ENCODE peak calls at places on chromosomes 5 and 9, in ten cellular contexts. H is fibroblast of villous mesenchyme; G is ovary; Q is B cell; J is CD4-positive, alpha-beta T cell; S is colonic mucosa; M is GM23338; B is OCI-LY7; U is AG04450; Z is thyroid gland. Y is an unnamed sample.

GRCh38 chr9:9061599-9061998 is 1262.0 kb upstream of the DMAC1 start:
- DNase-seq in H (no peak), G (no peak), Q (no peak), J (no peak), S (no peak), M (no peak), B (no peak), U (no peak), Z (no peak), Y (no peak)

GRCh38 chr9:116587919-116588318 is 99.2 kb upstream of the TRIM32 start:
- DNase-seq in H (no peak), G (no peak), Q (no peak), J (no peak), S (no peak), M (no peak), B (no peak), U (no peak), Z (no peak), Y (no peak)

GRCh38 chr9:132749316-132749715 is 79.1 kb downstream of the GTF3C4 start:
- DNase-seq in H (no peak), G (no peak), Q (no peak), J (no peak), S (no peak), M (no peak), B (no peak), U (no peak), Z (no peak), Y (no peak)

GRCh38 chr5:117027384-117027783 is 452.8 kb upstream of the SEMA6A start:
- DNase-seq in H (no peak), G (no peak), Q (no peak), J (no peak), S (no peak), M (no peak), B (no peak), U (no peak), Z (no peak), Y (no peak)

GRCh38 chr5:111996574-111996973 is 239.6 kb upstream of the NREP start:
- DNase-seq in H (no peak), G (no peak), Q (no peak), J (no peak), S (no peak), M (no peak), B (no peak), U (no peak), Z (no peak), Y (peak; percentile 22)

GRCh38 chr9:35811364-35812024 is 568 bp downstream of the SPAG8 start:
- DNase-seq in H (no peak), G (no peak), Q (no peak), J (no peak), S (no peak), M (no peak), B (no peak), U (no peak), Z (peak; percentile 71), Y (no peak)

GRCh38 chr9:128160603-128160987 is 530 bp downstream of the BBLN start:
- DNase-seq in H (peak; percentile 11), G (no peak), Q (peak; percentile 50), J (peak; percentile 50), S (no peak), M (peak; percentile 46), B (peak; percentile 52), U (no peak), Z (peak; percentile 24), Y (peak; percentile 78)

GRCh38 chr9:127336708-127337352 is 60.1 kb upstream of the SLC2A8 start:
- DNase-seq in H (peak; percentile 95), G (peak; percentile 78), Q (no peak), J (no peak), S (peak; percentile 66), M (no peak), B (no peak), U (peak; percentile 81), Z (peak; percentile 65), Y (no peak)

GRCh38 chr5:134136221-134136631 is 21.7 kb downstream of the TCF7 start:
- DNase-seq in H (no peak), G (no peak), Q (no peak), J (no peak), S (no peak), M (no peak), B (no peak), U (no peak), Z (peak; percentile 1), Y (no peak)

GRCh38 chr5:129051283-129051682 is 43.3 kb upstream of the ISOC1 start:
- DNase-seq in H (no peak), G (no peak), Q (no peak), J (no peak), S (no peak), M (no peak), B (no peak), U (no peak), Z (no peak), Y (no peak)

GRCh38 chr5:42889311-42889933 is 77.7 kb upstream of the SELENOP start:
- DNase-seq in H (peak; percentile 76), G (peak; percentile 71), Q (peak; percentile 68), J (peak; percentile 63), S (peak; percentile 91), M (peak; percentile 83), B (peak; percentile 72), U (peak; percentile 18), Z (peak; percentile 66), Y (peak; percentile 67)

GRCh38 chr5:45189481-45189880 is 380.7 kb downstream of the MRPS30 start:
- DNase-seq in H (no peak), G (no peak), Q (no peak), J (no peak), S (no peak), M (no peak), B (no peak), U (no peak), Z (no peak), Y (no peak)

GRCh38 chr9:81492710-81493447 is 196.5 kb downstream of the TLE1 start:
- DNase-seq in H (peak; percentile 92), G (no peak), Q (no peak), J (no peak), S (no peak), M (no peak), B (no peak), U (peak; percentile 98), Z (no peak), Y (no peak)

GRCh38 chr5:78768781-78769380 is 120.3 kb upstream of the LHFPL2 start:
- DNase-seq in H (no peak), G (no peak), Q (no peak), J (no peak), S (no peak), M (no peak), B (no peak), U (no peak), Z (no peak), Y (no peak)

DNA sequence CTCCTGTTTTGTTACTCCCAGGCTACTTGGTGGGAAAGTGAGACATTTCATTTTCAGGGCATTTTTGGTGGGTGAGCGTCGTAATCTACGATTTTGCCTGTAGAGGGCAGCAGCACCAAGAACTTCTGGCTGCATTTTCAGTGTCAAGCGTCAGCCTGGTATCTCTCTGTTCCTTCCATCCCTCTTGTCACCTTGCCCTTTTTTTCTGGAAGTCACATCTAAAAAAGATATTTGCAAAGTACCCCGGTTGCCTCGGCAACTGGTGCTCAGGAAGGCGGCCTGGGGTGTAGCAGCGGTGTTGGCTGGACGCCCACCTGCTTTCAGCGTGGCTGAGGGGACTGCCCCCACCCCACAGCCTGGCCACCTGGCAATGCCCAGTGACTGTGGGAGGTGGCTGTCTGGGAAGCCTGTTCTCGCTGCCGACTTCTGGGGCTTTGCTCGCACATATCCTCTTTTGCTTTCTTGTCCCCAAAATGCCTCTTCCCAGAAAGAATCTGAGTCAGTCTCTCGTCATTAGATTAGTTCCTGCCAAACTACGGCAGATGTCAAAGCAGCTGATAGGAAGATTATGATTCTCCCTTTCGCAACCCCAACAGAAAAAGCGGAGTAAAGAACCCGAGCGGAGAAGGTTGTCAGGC is 84.5 kb downstream of the ACER2 start:
- DNase-seq in H (peak; percentile 70), G (peak; percentile 46), Q (peak; percentile 46), J (no peak), S (peak; percentile 34), M (peak; percentile 84), B (peak; percentile 39), U (peak; percentile 29), Z (peak; percentile 54), Y (peak; percentile 60)
- TF ChIP-seq CTCF in H (peak; percentile 80), G (peak; percentile 16), Q (peak; percentile 79), J (peak; percentile 73), S (peak; percentile 55), M (peak; percentile 83), B (peak; percentile 84), U (peak; percentile 84), Z (peak; percentile 50), Y (peak; percentile 68)

DNA sequence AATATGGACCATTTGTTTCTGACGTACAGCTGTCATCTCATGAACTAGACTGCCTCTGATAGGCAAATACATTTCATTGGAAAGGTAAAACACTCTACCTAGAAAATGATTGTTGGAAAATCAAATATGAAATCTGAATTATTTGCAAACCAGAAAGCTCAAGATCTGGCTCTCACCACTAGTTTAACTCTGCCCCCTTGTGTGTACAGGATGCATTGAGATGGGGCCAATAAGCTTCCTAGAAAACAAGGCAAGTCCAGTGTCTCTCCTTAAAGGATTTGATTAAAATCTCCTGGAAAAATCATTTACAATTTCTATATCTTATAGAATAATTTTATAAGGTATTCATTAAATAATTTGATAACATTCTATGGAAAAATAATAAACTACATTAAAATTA is 311.9 kb upstream of the ANKH start:
- DNase-seq in H (peak; percentile 47), G (no peak), Q (no peak), J (no peak), S (no peak), M (peak; percentile 46), B (no peak), U (no peak), Z (no peak), Y (no peak)
- TF ChIP-seq CTCF in H (peak; percentile 49), G (no peak), Q (no peak), J (no peak), S (no peak), M (peak; percentile 59), B (no peak), U (peak; percentile 41), Z (no peak), Y (no peak)

DNA sequence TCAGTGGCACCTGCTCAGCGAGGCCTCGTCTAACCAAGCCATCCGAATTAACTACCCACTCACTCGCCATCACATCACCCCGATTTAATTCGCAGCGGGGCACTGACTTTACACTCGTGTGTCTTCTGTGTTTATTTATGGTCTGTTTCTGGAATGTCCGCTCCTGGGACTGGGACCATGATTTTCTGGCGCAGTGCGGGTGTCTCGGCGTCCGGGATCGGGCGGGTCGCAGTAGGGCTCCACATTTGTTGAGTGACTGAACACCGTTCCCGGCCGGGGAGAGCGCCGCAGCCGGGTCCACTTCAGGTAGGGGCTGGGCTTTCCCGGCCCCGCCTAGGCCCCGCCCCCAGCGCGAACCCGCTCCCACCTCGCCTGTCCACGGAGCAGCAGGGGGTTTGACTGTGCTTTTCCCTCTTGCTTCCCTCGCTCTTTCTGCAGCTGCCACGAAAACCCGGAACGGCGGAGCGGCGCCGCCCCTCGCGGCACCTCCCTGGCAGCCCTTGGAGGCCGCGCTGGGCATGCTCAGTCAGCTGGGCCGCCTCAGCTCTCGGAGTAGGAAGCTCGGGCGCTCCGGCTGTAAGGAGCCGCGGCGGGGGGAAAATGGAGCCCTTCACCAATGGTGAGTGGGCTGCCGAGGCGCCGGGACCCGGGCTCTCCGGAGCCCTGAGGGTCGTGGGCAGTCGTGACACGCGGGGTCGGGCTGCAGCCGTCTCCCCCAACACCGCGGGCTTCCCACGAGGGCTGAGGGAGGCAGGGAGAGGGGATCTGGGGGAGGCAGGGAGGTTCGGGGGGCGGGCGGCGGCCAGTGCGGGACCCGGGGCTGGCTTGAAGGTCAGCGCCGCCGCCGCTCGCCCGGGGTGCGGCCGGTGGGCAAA is at the start of gene LNPEP:
- DNase-seq in H (peak; percentile 98), G (peak; percentile 96), Q (peak; percentile 92), J (peak; percentile 93), S (peak; percentile 99), M (peak; percentile 96), B (peak; percentile 96), U (peak; percentile 94), Z (peak; percentile 97), Y (peak; percentile 90)
- TF ChIP-seq CTCF in H (no peak), G (no peak), Q (no peak), J (no peak), S (no peak), M (no peak), B (no peak), U (no peak), Z (no peak), Y (no peak)

GRCh38 chr9:112169368-112169767 is 5.7 kb downstream of the SUSD1 start:
- DNase-seq in H (no peak), G (no peak), Q (no peak), J (no peak), S (peak; percentile 80), M (no peak), B (no peak), U (no peak), Z (no peak), Y (no peak)
- TF ChIP-seq CTCF in H (no peak), G (no peak), Q (no peak), J (no peak), S (no peak), M (no peak), B (no peak), U (no peak), Z (no peak), Y (no peak)